ENCODE peak calls at places on chromosomes 3 and 15, in ten cellular contexts. M is tibial artery; U is A172; N is HFFc6; Z is NCI-H2171; T is mesendoderm; E is osteoblast; K is fibroblast of lung; A is CD8-positive, alpha-beta memory T cell; L is hepatic stellate cell. F is an unnamed sample.

GRCh38 chr3:47475029-47475569 is 642 bp downstream of the SCAP start:
- DNase-seq in E (peak; percentile 82), L (peak; percentile 24), U (peak; percentile 8), M (no peak), Z (no peak), A (no peak), N (peak; percentile 22), K (peak; percentile 29), T (no peak), F (no peak)

GRCh38 chr3:31522152-31522551 is 10.6 kb upstream of the STT3B start:
- DNase-seq in K (no peak), U (peak; percentile 5), L (no peak), Z (no peak), M (no peak), T (no peak), N (no peak), E (no peak), A (no peak), F (no peak)

GRCh38 chr3:114745322-114746240 is 401.5 kb downstream of the ZBTB20 start:
- DNase-seq in U (peak; percentile 65), N (peak; percentile 62), L (no peak), M (no peak), T (no peak), K (peak; percentile 82), E (peak; percentile 81), A (no peak), Z (no peak), F (no peak)

GRCh38 chr15:63834500-63835210 is 907 bp upstream of the HERC1 start:
- DNase-seq in A (no peak), N (no peak), Z (no peak), M (no peak), K (no peak), U (no peak), L (no peak), T (no peak), E (peak; percentile 3), F (no peak)

GRCh38 chr3:129514563-129514962 is 13.9 kb upstream of the RHO start:
- DNase-seq in Z (no peak), L (no peak), U (no peak), A (no peak), K (no peak), N (no peak), M (no peak), T (no peak), E (no peak), F (no peak)

GRCh38 chr15:88016373-88016772 is 240.2 kb downstream of the NTRK3 start:
- DNase-seq in U (no peak), E (no peak), M (no peak), N (no peak), K (no peak), L (no peak), A (no peak), Z (no peak), T (no peak), F (no peak)

GRCh38 chr3:127069814-127070440 is 87.0 kb downstream of the PLXNA1 start:
- DNase-seq in K (no peak), E (no peak), T (no peak), A (no peak), M (no peak), L (no peak), N (no peak), U (no peak), Z (no peak), F (no peak)

GRCh38 chr15:63945005-63945788 is 101.1 kb downstream of the DAPK2 start:
- DNase-seq in Z (peak; percentile 26), A (peak; percentile 53), N (peak; percentile 41), U (peak; percentile 41), T (peak; percentile 76), E (peak; percentile 94), L (peak; percentile 76), M (peak; percentile 59), K (peak; percentile 36), F (no peak)

GRCh38 chr3:13655074-13655913 is 106.4 kb downstream of the FBLN2 start:
- DNase-seq in U (no peak), L (peak; percentile 62), M (no peak), Z (no peak), A (peak; percentile 18), K (peak; percentile 41), E (peak; percentile 99), N (no peak), T (peak; percentile 73), F (no peak)

GRCh38 chr15:71337197-71337845 is 222.1 kb downstream of the THSD4 start:
- DNase-seq in L (no peak), U (no peak), K (peak; percentile 64), N (no peak), M (no peak), T (peak; percentile 82), A (no peak), Z (no peak), E (no peak), F (no peak)

GRCh38 chr15:37581866-37582532 is 352.4 kb upstream of the TMCO5A start:
- DNase-seq in K (no peak), L (no peak), M (no peak), U (no peak), T (no peak), A (no peak), Z (no peak), E (no peak), N (no peak), F (no peak)

F was measured in GM12864.